ENCODE peak calls at places on chromosomes 6 and 20, in seven cellular contexts. G, E, U, V, R, C and T are unnamed samples.

GRCh38 chr6:109082178-109082577 is 12.5 kb downstream of the SESN1 start:
- DNase-seq in C (peak), E (no peak), G (peak), V (no peak), R (no peak), U (no peak), T (no peak)

GRCh38 chr6:56842602-56843475 is 112.1 kb upstream of the BEND6 start:
- DNase-seq in E (peak), R (no peak), G (peak), C (peak), V (no peak), U (no peak), T (peak)

GRCh38 chr6:118186676-118187567 is 279.9 kb downstream of the SLC35F1 start:
- DNase-seq in R (no peak), G (no peak), V (no peak), C (no peak), U (no peak), E (no peak), T (no peak)

GRCh38 chr6:150579611-150580010 is 20.1 kb upstream of the PLEKHG1 start:
- DNase-seq in V (no peak), E (no peak), C (peak), G (no peak), R (no peak), U (no peak), T (no peak)

GRCh38 chr6:169253341-169253740 is 305 bp downstream of the THBS2 start:
- DNase-seq in V (no peak), U (no peak), R (no peak), C (peak), G (no peak), E (no peak), T (no peak)

GRCh38 chr20:18749528-18749927 is 64.1 kb upstream of the SCP2D1 start:
- DNase-seq in G (no peak), V (no peak), U (no peak), R (no peak), E (no peak), C (no peak), T (no peak)

GRCh38 chr20:23697947-23698346 is 9.1 kb upstream of the CST4 start:
- DNase-seq in R (no peak), U (no peak), E (no peak), G (no peak), C (no peak), V (no peak), T (no peak)

GRCh38 chr6:170497845-170498281 is 55.2 kb downstream of the PSMB1 start:
- DNase-seq in C (no peak), U (no peak), G (no peak), V (no peak), E (no peak), R (peak), T (peak)

GRCh38 chr6:33298773-33299236 is at the start of gene RGL2:
- DNase-seq in V (peak), C (peak), G (peak), U (peak), E (peak), R (no peak), T (peak)

GRCh38 chr6:145067430-145067829 is 667.9 kb downstream of the EPM2A start:
- DNase-seq in U (no peak), C (peak), V (no peak), G (no peak), R (no peak), E (no peak), T (no peak)

GRCh38 chr6:45445749-45446454 is 68.2 kb upstream of the SUPT3H start:
- DNase-seq in U (no peak), R (no peak), C (peak), G (peak), V (peak), E (no peak), T (peak)

GRCh38 chr6:30647802-30648460 is 998 bp downstream of the C6orf136 start:
- DNase-seq in C (no peak), G (no peak), E (peak), V (no peak), R (no peak), U (no peak), T (no peak)

GRCh38 chr6:16397623-16398022 is 159.2 kb downstream of the GMPR start:
- DNase-seq in U (no peak), C (no peak), R (no peak), E (no peak), V (no peak), G (no peak), T (no peak)

GRCh38 chr20:58604410-58604881 is 46.6 kb upstream of the STX16 start:
- DNase-seq in U (no peak), G (no peak), C (no peak), R (no peak), E (no peak), V (no peak), T (no peak)

GRCh38 chr20:58216334-58216733 is 12.1 kb downstream of the ANKRD60 start:
- DNase-seq in U (no peak), R (no peak), E (no peak), C (no peak), V (no peak), G (no peak), T (no peak)

GRCh38 chr6:36130672-36131516 is 581 bp downstream of the MAPK13 start:
- DNase-seq in V (peak), G (no peak), C (peak), U (no peak), E (peak), R (no peak), T (no peak)

GRCh38 chr20:13765299-13765698 is 19.4 kb downstream of the ESF1 start:
- DNase-seq in R (no peak), G (no peak), V (no peak), U (no peak), E (no peak), C (peak), T (no peak)

GRCh38 chr6:7615611-7616383 is 25.8 kb downstream of the SNRNP48 start:
- DNase-seq in R (no peak), E (peak), C (peak), V (peak), G (peak), U (no peak), T (peak)

GRCh38 chr20:14848806-14849205 is 511.4 kb upstream of the FLRT3 start:
- DNase-seq in C (no peak), G (no peak), V (no peak), R (no peak), E (no peak), U (no peak), T (no peak)

GRCh38 chr6:69775941-69776340 is 20.9 kb downstream of the LMBRD1 start:
- DNase-seq in V (no peak), U (no peak), R (no peak), C (no peak), E (no peak), G (no peak), T (no peak)

GRCh38 chr6:36852481-36853147 is 13.4 kb upstream of the CPNE5 start:
- DNase-seq in C (peak), R (no peak), E (no peak), V (no peak), G (no peak), U (no peak), T (no peak)

GRCh38 chr20:62232194-62232593 is 6.1 kb upstream of the OSBPL2 start:
- DNase-seq in V (no peak), G (no peak), C (no peak), U (no peak), R (no peak), E (no peak), T (no peak)